ENCODE peak calls at places on chromosome 3, in six cellular contexts. One of them, this sample, is unnamed.

GRCh38 chr3:58621086-58621830 is 44.1 kb upstream of the FAM107A start:
- DNase-seq in midbrain: no peak
- DNase-seq in left lung: no peak
- DNase-seq in left colon: no peak
- DNase-seq in pulmonary artery endothelial cell: no peak
- DNase-seq in tibial nerve: no peak
- DNase-seq in this sample: no peak

GRCh38 chr3:64797000-64797399 is 109.2 kb upstream of the ADAMTS9 start:
- DNase-seq in midbrain: no peak
- DNase-seq in left lung: no peak
- DNase-seq in left colon: no peak
- DNase-seq in pulmonary artery endothelial cell: no peak
- DNase-seq in tibial nerve: no peak
- DNase-seq in this sample: no peak

GRCh38 chr3:155110996-155111901 is 31.1 kb downstream of the MME start:
- DNase-seq in midbrain: no peak
- DNase-seq in left lung: no peak
- DNase-seq in left colon: no peak
- DNase-seq in pulmonary artery endothelial cell: no peak
- DNase-seq in tibial nerve: no peak
- DNase-seq in this sample: no peak

GRCh38 chr3:160911399-160911798 is 155.4 kb downstream of the PPM1L start:
- DNase-seq in midbrain: no peak
- DNase-seq in left lung: no peak
- DNase-seq in left colon: no peak
- DNase-seq in pulmonary artery endothelial cell: no peak
- DNase-seq in tibial nerve: no peak
- DNase-seq in this sample: no peak

GRCh38 chr3:64815195-64815627 is 127.4 kb upstream of the ADAMTS9 start:
- DNase-seq in midbrain: no peak
- DNase-seq in left lung: no peak
- DNase-seq in left colon: no peak
- DNase-seq in pulmonary artery endothelial cell: no peak
- DNase-seq in tibial nerve: no peak
- DNase-seq in this sample: no peak

GRCh38 chr3:160170409-160171370 is 54.5 kb upstream of the C3orf80 start:
- DNase-seq in midbrain: no peak
- DNase-seq in left lung: no peak
- DNase-seq in left colon: no peak
- DNase-seq in pulmonary artery endothelial cell: no peak
- DNase-seq in tibial nerve: no peak
- DNase-seq in this sample: no peak

GRCh38 chr3:186530415-186530814 is 13.8 kb downstream of the CRYGS start:
- DNase-seq in midbrain: no peak
- DNase-seq in left lung: no peak
- DNase-seq in left colon: no peak
- DNase-seq in pulmonary artery endothelial cell: no peak
- DNase-seq in tibial nerve: no peak
- DNase-seq in this sample: no peak

GRCh38 chr3:66499881-66500574 is 794 bp downstream of the LRIG1 start:
- DNase-seq in midbrain: no peak
- DNase-seq in left lung: peak
- DNase-seq in left colon: peak
- DNase-seq in pulmonary artery endothelial cell: no peak
- DNase-seq in tibial nerve: peak
- DNase-seq in this sample: no peak

GRCh38 chr3:43996379-43997301 is 245.0 kb upstream of the TOPAZ1 start:
- DNase-seq in midbrain: peak
- DNase-seq in left lung: peak
- DNase-seq in left colon: peak
- DNase-seq in pulmonary artery endothelial cell: no peak
- DNase-seq in tibial nerve: no peak
- DNase-seq in this sample: no peak

GRCh38 chr3:79140718-79141117 is 627.1 kb downstream of the ROBO1 start:
- DNase-seq in midbrain: no peak
- DNase-seq in left lung: no peak
- DNase-seq in left colon: no peak
- DNase-seq in pulmonary artery endothelial cell: no peak
- DNase-seq in tibial nerve: no peak
- DNase-seq in this sample: no peak

GRCh38 chr3:81554348-81554747 is 207.1 kb downstream of the GBE1 start:
- DNase-seq in midbrain: no peak
- DNase-seq in left lung: no peak
- DNase-seq in left colon: no peak
- DNase-seq in pulmonary artery endothelial cell: no peak
- DNase-seq in tibial nerve: no peak
- DNase-seq in this sample: no peak

GRCh38 chr3:76065975-76066374 is 280.6 kb upstream of the ZNF717 start:
- DNase-seq in midbrain: no peak
- DNase-seq in left lung: no peak
- DNase-seq in left colon: no peak
- DNase-seq in pulmonary artery endothelial cell: no peak
- DNase-seq in tibial nerve: no peak
- DNase-seq in this sample: no peak

This sample was measured in chondrocyte.